ENCODE peak calls at places on chromosome 6, in five cellular contexts. W, K, A, E and N are unnamed samples.

GRCh38 chr6:135693971-135694370 is 157.5 kb upstream of the PDE7B start:
- DNase-seq in A (no peak), W (no peak), E (no peak), K (no peak), N (no peak)

GRCh38 chr6:43171284-43172126 is 436 bp downstream of the SRF start:
- DNase-seq in K (no peak), E (no peak), A (peak), W (peak), N (no peak)

GRCh38 chr6:153032255-153032882 is 29.9 kb upstream of the MTRF1L start:
- DNase-seq in W (no peak), A (peak), E (no peak), K (peak), N (no peak)

GRCh38 chr6:4496284-4496683 is 279.9 kb upstream of the CDYL start:
- DNase-seq in A (no peak), W (no peak), K (no peak), E (no peak), N (no peak)

GRCh38 chr6:52931351-52931750 is 21.9 kb upstream of the GSTA3 start:
- DNase-seq in E (no peak), K (no peak), A (no peak), W (no peak), N (no peak)

GRCh38 chr6:159094444-159095252 is 49.9 kb upstream of the TAGAP start:
- DNase-seq in E (no peak), K (no peak), A (no peak), W (peak), N (peak)

GRCh38 chr6:35354361-35355135 is 12.2 kb downstream of the PPARD start:
- DNase-seq in E (no peak), K (no peak), A (no peak), W (no peak), N (no peak)

GRCh38 chr6:105609375-105609991 is 206.6 kb upstream of the PREP start:
- DNase-seq in A (no peak), W (no peak), E (no peak), K (no peak), N (no peak)

GRCh38 chr6:167311286-167311685 is 13.6 kb upstream of the TTLL2 start:
- DNase-seq in W (no peak), K (no peak), E (no peak), A (peak), N (no peak)

GRCh38 chr6:170130201-170130621 is 160.7 kb downstream of the DLL1 start:
- DNase-seq in K (no peak), E (no peak), W (peak), A (no peak), N (no peak)

GRCh38 chr6:32977953-32978324 is 9.5 kb downstream of the BRD2 start:
- DNase-seq in W (no peak), E (no peak), K (no peak), A (no peak), N (no peak)

GRCh38 chr6:52390361-52390727 is 28.4 kb downstream of the PAQR8 start:
- DNase-seq in K (peak), E (peak), A (peak), W (no peak), N (no peak)

GRCh38 chr6:52161689-52162438 is 24.3 kb upstream of the IL17A start:
- DNase-seq in K (no peak), W (no peak), E (no peak), A (no peak), N (no peak)

GRCh38 chr6:159067334-159067733 is 22.5 kb upstream of the TAGAP start:
- DNase-seq in A (no peak), W (no peak), K (no peak), E (peak), N (no peak)

GRCh38 chr6:402901-403658 is 11.5 kb downstream of the IRF4 start:
- DNase-seq in K (no peak), E (no peak), A (no peak), W (no peak), N (no peak)

GRCh38 chr6:96795481-96795880 is 41.8 kb downstream of the GPR63 start:
- DNase-seq in A (no peak), E (peak), W (no peak), K (no peak), N (peak)

GRCh38 chr6:48626421-48626820 is 515.4 kb upstream of the PTCHD4 start:
- DNase-seq in K (no peak), W (no peak), E (no peak), A (no peak), N (no peak)

GRCh38 chr6:125114248-125114858 is 39.2 kb upstream of the TPD52L1 start:
- DNase-seq in E (no peak), K (peak), W (no peak), A (peak), N (no peak)

GRCh38 chr6:491233-491632 is 99.7 kb downstream of the IRF4 start:
- DNase-seq in W (no peak), E (no peak), K (no peak), A (no peak), N (no peak)

GRCh38 chr6:4849628-4850027 is 73.4 kb downstream of the CDYL start:
- DNase-seq in E (no peak), A (no peak), W (no peak), K (no peak), N (no peak)

GRCh38 chr6:39196648-39197047 is 32.6 kb downstream of the KCNK5 start:
- DNase-seq in W (no peak), K (peak), E (no peak), A (no peak), N (no peak)

DNA sequence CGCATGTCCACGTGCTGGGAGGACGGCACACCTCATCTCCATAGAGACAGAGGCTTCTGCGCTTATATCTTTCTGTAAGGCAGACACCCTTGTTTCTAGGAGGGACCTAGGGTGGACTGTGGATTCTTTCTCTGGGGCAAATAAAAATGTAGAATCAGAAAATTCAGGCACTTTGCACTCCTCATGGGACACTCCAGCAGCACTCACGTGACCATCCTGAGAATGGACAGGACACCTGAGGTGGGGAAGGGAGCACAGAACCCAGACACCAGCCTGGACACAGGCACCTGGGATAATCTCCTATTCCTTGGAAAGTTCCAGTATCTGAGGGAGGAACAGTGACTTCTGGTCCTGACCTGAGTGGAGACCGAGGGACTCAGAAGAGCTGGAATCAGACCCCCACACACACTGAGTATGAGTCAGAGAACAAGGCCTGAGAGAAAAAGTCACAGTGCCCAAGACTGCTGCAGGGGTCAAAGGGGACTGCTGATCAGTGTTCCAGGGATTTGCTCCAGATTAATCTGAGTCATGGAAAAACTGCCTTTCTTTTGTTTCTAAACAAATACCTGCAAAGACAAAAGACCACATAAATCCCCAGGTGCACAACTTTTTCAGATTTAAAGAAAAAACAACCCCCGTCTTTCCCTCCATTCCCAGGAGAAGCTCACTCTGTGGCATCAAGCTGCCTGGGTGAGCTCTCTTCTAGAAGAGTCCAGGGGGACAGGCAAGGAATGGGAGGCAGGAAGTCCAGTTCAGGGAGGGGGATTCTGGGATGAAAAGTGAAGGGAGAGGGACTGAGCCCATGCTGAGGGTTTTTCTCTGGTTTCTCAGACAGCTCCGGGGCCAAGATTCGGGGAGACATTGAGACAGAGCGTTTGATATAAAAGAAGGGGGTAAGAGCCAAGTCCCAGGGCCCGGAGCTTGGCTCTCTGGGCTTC is 35.6 kb upstream of the MICB start:
- DNase-seq in K (no peak), A (no peak), E (no peak), W (peak), N (no peak)
- TF ChIP-seq TAF1 in K (no peak), A (no peak), E (no peak), W (no peak), N (no peak)

GRCh38 chr6:36858407-36858981 is 16.1 kb downstream of the PPIL1 start:
- DNase-seq in A (no peak), E (no peak), W (peak), K (no peak), N (no peak)
- TF ChIP-seq POLR2AphosphoS5 in A (no peak), E (no peak), W (no peak), K (no peak), N (no peak)

DNA sequence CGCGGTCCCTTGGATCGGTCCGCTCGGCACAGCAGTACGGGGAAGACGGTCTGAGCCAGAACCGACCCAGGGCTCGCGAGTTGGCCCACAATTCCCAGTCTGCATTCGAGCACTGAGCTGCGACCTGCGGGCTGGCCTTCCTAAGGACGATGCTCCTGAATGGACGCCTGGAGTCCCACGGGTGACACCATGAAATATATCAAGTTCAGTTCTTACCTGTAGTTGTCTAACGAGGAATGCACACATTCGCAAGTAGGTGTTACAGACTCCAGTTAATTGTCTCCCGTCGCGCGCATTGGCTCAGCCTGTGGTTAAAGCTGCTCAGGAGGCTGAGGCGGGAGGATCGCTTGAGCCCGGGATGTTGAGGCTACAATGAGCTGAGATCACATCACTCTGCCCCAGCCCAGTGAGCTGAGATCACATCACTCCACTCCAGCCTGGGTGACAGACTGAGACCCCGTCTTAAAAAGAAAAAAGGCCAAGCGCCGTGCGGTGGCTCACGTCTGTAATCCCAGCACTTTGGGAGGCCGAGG is 802 bp downstream of the PEX7 start:
- DNase-seq in W (no peak), A (no peak), K (no peak), E (no peak), N (no peak)
- TF ChIP-seq TAF1 in W (no peak), A (no peak), K (no peak), E (no peak), N (no peak)

GRCh38 chr6:139030211-139030530 is 1.6 kb downstream of the ABRACL start:
- DNase-seq in A (no peak), K (no peak), W (no peak), E (no peak), N (no peak)

GRCh38 chr6:139029470-139030210 is 1.1 kb downstream of the ABRACL start:
- DNase-seq in K (peak), W (peak), E (no peak), A (no peak), N (no peak)

GRCh38 chr6:139027620-139028182 is 844 bp upstream of the ABRACL start:
- DNase-seq in K (no peak), E (peak), A (no peak), W (peak), N (no peak)

GRCh38 chr6:139028658-139029469 is at the start of gene ABRACL:
- DNase-seq in E (peak), K (peak), W (peak), A (peak), N (peak)

DNA sequence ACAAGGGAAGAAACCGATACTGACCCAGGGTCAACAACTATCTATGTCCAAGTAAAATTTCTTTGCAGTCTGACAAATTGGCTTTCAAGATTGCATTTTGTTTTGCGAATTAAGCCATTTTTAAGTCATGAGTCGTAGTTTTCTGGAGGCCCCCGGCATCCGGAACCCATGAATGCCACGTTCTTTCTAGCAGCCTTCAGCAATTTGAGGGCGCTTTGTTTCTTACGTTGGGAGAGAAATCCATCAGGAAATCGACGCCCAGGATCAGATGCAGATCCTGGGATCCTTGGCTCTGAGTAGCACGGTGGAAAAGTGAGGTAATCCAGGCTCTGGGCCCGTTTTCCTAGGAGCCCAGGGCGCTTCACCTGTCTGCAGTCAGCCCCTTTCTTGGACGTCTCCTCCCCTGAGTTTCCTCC is 295 bp upstream of the ABRACL start:
- DNase-seq in A (no peak), K (no peak), W (no peak), E (no peak), N (no peak)
- TF ChIP-seq POLR2AphosphoS5 in A (no peak), K (no peak), W (peak), E (no peak), N (no peak)

GRCh38 chr6:161658216-161658615 is 384.4 kb upstream of the AGPAT4 start:
- DNase-seq in W (no peak), E (no peak), A (no peak), K (no peak), N (no peak)

GRCh38 chr6:161651949-161652348 is 378.1 kb upstream of the AGPAT4 start:
- DNase-seq in E (no peak), A (no peak), W (no peak), K (no peak), N (no peak)

GRCh38 chr6:161649841-161650240 is 376.0 kb upstream of the AGPAT4 start:
- DNase-seq in K (no peak), E (no peak), W (no peak), A (no peak), N (no peak)

GRCh38 chr6:161654209-161654608 is 380.3 kb upstream of the AGPAT4 start:
- DNase-seq in A (no peak), K (no peak), W (no peak), E (no peak), N (no peak)
- TF ChIP-seq TAF1 in A (no peak), K (no peak), W (no peak), E (no peak), N (no peak)

GRCh38 chr6:30685977-30686907 is at the start of gene PPP1R18:
- DNase-seq in K (peak), W (no peak), E (no peak), A (peak), N (peak)

GRCh38 chr6:30685157-30685976 is 1.1 kb downstream of the PPP1R18 start:
- DNase-seq in E (no peak), A (no peak), W (no peak), K (peak), N (no peak)

GRCh38 chr6:30688569-30688968 is 2.1 kb upstream of the PPP1R18 start:
- DNase-seq in E (no peak), W (no peak), A (no peak), K (no peak), N (no peak)

GRCh38 chr6:30687659-30688431 is 1.4 kb upstream of the PPP1R18 start:
- DNase-seq in A (peak), E (no peak), K (peak), W (no peak), N (no peak)

DNA sequence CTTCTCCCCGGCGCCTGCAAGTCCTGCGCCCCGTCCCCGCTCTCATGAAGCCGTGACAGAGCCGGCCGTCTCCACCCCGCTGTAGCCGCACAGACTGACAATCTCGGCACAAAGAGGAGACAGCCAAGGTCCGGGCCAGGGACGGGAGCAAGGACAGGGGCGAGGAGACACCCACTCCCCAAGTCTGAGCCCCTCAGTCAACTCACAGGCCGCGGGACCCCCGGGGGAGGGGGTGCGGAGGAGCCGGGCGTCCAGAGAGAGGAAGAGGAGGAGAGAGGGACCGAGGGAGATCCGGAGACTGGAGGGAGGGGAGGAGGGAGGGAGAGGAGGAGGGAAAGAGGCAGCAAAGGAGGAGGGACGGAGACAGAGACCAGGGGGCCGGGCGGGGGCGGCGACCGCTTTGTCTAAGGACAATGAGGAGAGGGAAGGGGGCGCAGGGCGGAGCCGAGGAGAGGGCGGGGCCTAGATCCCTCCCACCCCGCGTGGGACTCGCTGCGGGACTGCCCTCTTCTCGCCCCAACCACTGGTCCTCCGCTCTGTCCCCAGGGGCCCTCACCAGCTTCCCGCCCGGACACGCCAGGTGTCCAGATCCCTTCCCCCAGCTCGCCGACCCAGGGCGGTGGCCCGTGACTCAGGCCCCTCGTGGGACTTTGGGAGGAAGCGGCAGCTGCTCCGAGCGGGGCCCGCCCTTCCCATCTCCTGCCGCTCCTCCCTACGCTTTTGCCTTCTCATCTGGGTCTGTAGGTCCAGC is 638 bp upstream of the PPP1R18 start:
- DNase-seq in A (peak), K (peak), E (peak), W (peak), N (peak)
- TF ChIP-seq POLR2AphosphoS5 in A (peak), K (peak), E (peak), W (peak), N (peak)

GRCh38 chr6:9398794-9399373 is 963.5 kb upstream of the SLC35B3 start:
- DNase-seq in W (no peak), E (no peak), A (peak), K (no peak), N (no peak)

GRCh38 chr6:9399916-9400315 is 964.6 kb upstream of the SLC35B3 start:
- DNase-seq in W (no peak), A (no peak), K (no peak), E (no peak), N (no peak)

GRCh38 chr6:9401936-9402335 is 966.6 kb upstream of the SLC35B3 start:
- DNase-seq in W (no peak), E (no peak), K (no peak), A (no peak), N (no peak)

DNA sequence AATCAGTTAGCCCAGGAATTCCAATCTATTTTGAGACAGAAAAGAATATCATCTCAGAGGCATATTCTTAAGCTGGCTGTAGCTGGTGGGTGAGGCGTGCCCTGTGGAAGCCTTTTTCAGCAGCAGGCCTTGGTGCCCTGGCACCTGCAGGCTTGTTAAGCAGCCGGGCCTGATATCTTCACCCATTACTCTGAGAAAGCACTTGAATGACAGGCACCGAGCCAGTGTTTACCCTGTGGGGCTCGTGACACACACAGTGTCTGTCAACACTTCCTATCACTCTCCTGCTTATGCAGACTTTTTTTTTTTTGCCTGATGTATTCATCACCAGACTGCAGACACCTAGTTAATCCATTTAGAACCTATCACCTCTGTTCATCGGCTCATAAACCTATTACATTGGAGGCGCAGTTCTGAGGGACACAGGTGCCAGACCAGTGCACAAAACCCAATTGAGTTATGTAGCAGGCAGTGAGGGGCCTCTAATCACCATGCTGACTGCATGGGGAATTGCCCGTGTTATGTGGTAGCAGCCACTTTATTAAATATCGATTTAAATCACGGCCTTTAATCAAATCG is 962.7 kb upstream of the SLC35B3 start:
- DNase-seq in W (no peak), E (no peak), K (no peak), A (peak), N (no peak)
- TF ChIP-seq TAF1 in W (no peak), E (no peak), K (no peak), A (no peak), N (no peak)